ENCODE peak calls at places on chromosomes 4 and X, in nine cellular contexts. G is tibial artery, H is heart right ventricle, U is breast epithelium, A is pancreas, X is SJCRH30, V is cardiac muscle cell, T is Caco-2, K is Peyer's patch. R is an unnamed sample. For H3K9me3 and H3K4me1, the result is how much of the 10 kb centered on the place peaks cover.

GRCh38 chr4:6095023-6095817 is 77.0 kb upstream of the C4orf50 start:
- DNase-seq in V (no peak), U (no peak), X (no peak), K (no peak), H (no peak), G (no peak), A (no peak), T (no peak), R (no peak)

GRCh38 chr4:117626664-117627063 is 407.6 kb upstream of the NDST3 start:
- DNase-seq in K (no peak), A (no peak), X (no peak), G (no peak), V (no peak), H (no peak), T (no peak), U (no peak), R (no peak)

GRCh38 chr4:48635310-48635709 is 144.8 kb downstream of the FRYL start:
- DNase-seq in X (no peak), K (no peak), A (no peak), V (no peak), U (no peak), T (no peak), H (no peak), G (no peak), R (no peak)

GRCh38 chrX:83916525-83916924 is 55.6 kb downstream of the CYLC1 start:
- DNase-seq in X (peak), U (no peak), G (no peak), V (peak), T (no peak), K (no peak), H (no peak), A (no peak), R (no peak)

GRCh38 chr4:6030679-6031078 is 12.4 kb upstream of the C4orf50 start:
- DNase-seq in V (no peak), U (no peak), H (no peak), A (no peak), K (no peak), G (no peak), T (no peak), X (no peak), R (no peak)

GRCh38 chr4:64407000-64407399 is 2.2 kb downstream of the TECRL start:
- DNase-seq in H (no peak), A (no peak), T (no peak), G (no peak), U (no peak), V (peak), K (no peak), X (no peak), R (no peak)

GRCh38 chrX:19440713-19441112 is 74.6 kb downstream of the MAP3K15 start:
- DNase-seq in H (no peak), U (no peak), A (no peak), V (no peak), K (no peak), G (no peak), T (no peak), X (peak), R (no peak)

GRCh38 chr4:109079177-109079576 is 223.3 kb downstream of the COL25A1 start:
- DNase-seq in G (no peak), T (no peak), U (no peak), A (no peak), H (no peak), K (no peak), V (no peak), X (no peak), R (no peak)

GRCh38 chrX:8987672-8988250 is 46.2 kb downstream of the FAM9B start:
- DNase-seq in V (no peak), K (peak), T (peak), X (no peak), A (no peak), G (no peak), U (no peak), H (no peak), R (no peak)

GRCh38 chr4:52748432-52748831 is 2.8 kb downstream of the ERVMER34-1 start:
- DNase-seq in G (no peak), X (peak), U (no peak), V (no peak), H (no peak), K (no peak), A (no peak), T (no peak), R (no peak)

GRCh38 chrX:108307408-108308085 is 130.7 kb downstream of the COL4A6 start:
- DNase-seq in H (peak), G (peak), X (no peak), U (peak), A (no peak), V (no peak), T (peak), K (no peak), R (no peak)

GRCh38 chr4:128649575-128650205 is 159.8 kb upstream of the JADE1 start:
- DNase-seq in A (no peak), H (no peak), G (no peak), U (no peak), K (peak), X (no peak), T (peak), V (no peak), R (no peak)

GRCh38 chr4:17468638-17469221 is 43.2 kb downstream of the QDPR start:
- DNase-seq in X (peak), T (no peak), U (no peak), K (no peak), H (no peak), A (no peak), V (peak), G (no peak), R (no peak)

GRCh38 chrX:43809463-43809862 is 72.8 kb downstream of the MAOB start:
- DNase-seq in X (no peak), H (no peak), K (no peak), V (no peak), G (no peak), A (no peak), U (no peak), T (no peak), R (no peak)

GRCh38 chrX:97629597-97629985 is 745.9 kb downstream of the RPA4 start:
- DNase-seq in K (no peak), X (no peak), U (no peak), T (no peak), V (no peak), A (no peak), G (no peak), H (no peak), R (no peak)

GRCh38 chrX:40047485-40047884 is 50.3 kb downstream of the BCOR start:
- DNase-seq in H (no peak), V (no peak), X (no peak), K (no peak), T (no peak), G (no peak), A (no peak), U (no peak), R (no peak)
- H3K9me3 ChIP-seq in H (under half), V (under half), X (under half), K (under half), T (under half), G (under half), A (under half), U (half or more), R (under half)

DNA sequence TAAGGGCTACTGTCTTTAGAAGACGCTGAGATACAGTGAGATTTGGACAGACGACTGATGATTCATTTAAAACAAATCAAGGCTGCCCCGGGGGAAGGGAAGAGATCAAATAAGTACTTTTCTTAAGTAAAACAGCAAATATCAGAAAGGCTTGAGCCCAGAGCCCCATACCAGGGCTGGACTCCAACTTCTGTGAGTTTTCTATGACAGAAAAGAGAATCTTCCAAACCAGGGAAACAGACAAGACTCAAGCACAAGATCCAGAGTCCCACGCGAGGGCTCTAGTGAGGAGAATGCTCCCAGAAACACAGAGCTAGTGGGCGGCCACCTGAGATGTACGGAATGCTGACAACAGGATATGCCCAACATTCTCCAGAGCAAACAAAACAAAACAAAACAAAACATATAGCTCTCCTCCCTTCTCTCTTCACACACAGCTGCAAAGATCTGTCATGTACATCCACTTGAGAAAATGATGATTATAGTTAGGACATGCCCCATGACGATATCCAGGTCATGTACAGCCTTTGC is 13.1 kb downstream of the ACSL1 start:
- DNase-seq in H (no peak), A (no peak), U (no peak), X (no peak), T (no peak), K (no peak), G (no peak), V (no peak), R (no peak)
- H3K4me1 ChIP-seq in H (half or more), A (under half), U (under half), X (under half), T (under half), K (under half), G (under half), V (half or more), R (under half)

DNA sequence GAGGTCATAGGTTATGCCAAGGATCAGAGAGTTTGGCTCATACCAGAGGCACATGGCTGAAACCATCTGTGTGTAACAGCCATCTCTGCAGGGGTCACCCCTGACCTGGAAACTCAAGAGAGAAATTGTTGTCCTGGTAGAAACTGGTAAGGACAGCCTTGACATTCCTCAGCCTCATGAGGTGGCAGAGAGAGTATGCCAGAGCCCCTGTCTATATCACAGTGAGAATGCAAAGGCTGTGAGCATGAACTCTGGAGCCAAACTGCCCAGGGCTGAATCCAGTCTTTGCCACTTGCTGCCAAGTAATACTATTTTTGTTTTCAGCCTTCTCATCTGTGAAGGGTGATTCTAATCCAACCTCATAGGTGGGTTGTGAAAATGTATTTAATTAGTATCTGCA is 37.1 kb upstream of the CCDC149 start:
- DNase-seq in K (no peak), G (no peak), T (no peak), H (no peak), X (no peak), A (no peak), V (peak), U (no peak), R (no peak)
- H3K9me3 ChIP-seq in K (under half), G (under half), T (under half), H (under half), X (under half), A (under half), V (under half), U (under half), R (under half)

DNA sequence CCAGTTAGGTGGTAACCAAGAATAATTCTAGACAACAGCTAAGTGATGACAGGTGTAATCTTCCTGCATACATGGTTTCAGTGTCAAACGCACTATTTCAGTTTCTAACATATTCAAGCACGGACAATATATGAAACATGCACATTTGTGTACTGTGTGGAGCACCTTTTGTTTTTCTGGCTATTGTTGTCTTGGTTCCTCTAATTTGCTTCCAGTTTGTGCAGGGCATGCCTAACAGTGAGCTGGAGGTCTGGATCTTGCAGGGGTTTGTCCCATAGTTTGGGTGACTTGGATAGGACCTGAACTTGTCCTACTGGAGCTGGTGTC is 70.5 kb upstream of the TBC1D9 start:
- DNase-seq in T (no peak), G (no peak), U (no peak), H (no peak), K (no peak), X (no peak), V (no peak), A (no peak), R (no peak)
- H3K4me1 ChIP-seq in T (under half), G (under half), U (under half), H (under half), K (under half), X (under half), V (under half), A (under half), R (under half)

GRCh38 chr4:68176500-68176899 is 46.8 kb upstream of the TMPRSS11F start:
- DNase-seq in K (no peak), X (no peak), G (no peak), H (no peak), U (no peak), T (no peak), V (no peak), A (no peak), R (no peak)
- H3K9me3 ChIP-seq in K (under half), X (under half), G (under half), H (under half), U (under half), T (under half), V (under half), A (under half), R (under half)

GRCh38 chr4:140198942-140199341 is 45.0 kb upstream of the MAML3 start:
- DNase-seq in V (no peak), H (no peak), X (no peak), G (no peak), K (no peak), T (no peak), U (no peak), A (no peak), R (no peak)
- H3K4me1 ChIP-seq in V (under half), H (under half), X (under half), G (under half), K (under half), T (under half), U (under half), A (under half), R (under half)

GRCh38 chrX:73852022-73852421 is 289.0 kb downstream of the CHIC1 start:
- DNase-seq in U (no peak), V (no peak), K (no peak), X (no peak), A (no peak), T (no peak), G (no peak), H (no peak), R (no peak)

GRCh38 chrX:73850124-73851013 is 287.4 kb downstream of the CHIC1 start:
- DNase-seq in H (no peak), X (peak), V (peak), U (no peak), K (peak), T (no peak), A (peak), G (no peak), R (no peak)

GRCh38 chrX:73847991-73848390 is 285.0 kb downstream of the CHIC1 start:
- DNase-seq in K (no peak), T (no peak), U (no peak), G (no peak), V (no peak), A (no peak), X (no peak), H (no peak), R (no peak)

GRCh38 chrX:73851014-73852009 is 288.3 kb downstream of the CHIC1 start:
- DNase-seq in K (peak), V (no peak), G (no peak), T (no peak), X (no peak), H (no peak), A (peak), U (no peak), R (no peak)

GRCh38 chrX:73849054-73849453 is 286.1 kb downstream of the CHIC1 start:
- DNase-seq in A (no peak), G (no peak), T (no peak), U (no peak), H (no peak), V (no peak), X (no peak), K (no peak), R (no peak)
- H3K9me3 ChIP-seq in A (under half), G (under half), T (under half), U (under half), H (under half), V (under half), X (under half), K (under half), R (under half)

GRCh38 chr4:184473515-184474260 is 662 bp downstream of the IRF2 start:
- DNase-seq in H (peak), U (no peak), V (peak), T (peak), K (peak), A (peak), G (no peak), X (peak), R (no peak)

GRCh38 chr4:184474261-184475095 is at the start of gene IRF2:
- DNase-seq in T (peak), U (peak), V (peak), K (peak), H (peak), X (peak), G (peak), A (peak), R (peak)

GRCh38 chr4:184471872-184472539 is 2.3 kb downstream of the IRF2 start:
- DNase-seq in V (no peak), A (no peak), G (no peak), U (no peak), T (no peak), K (no peak), H (no peak), X (no peak), R (no peak)

GRCh38 chr4:184472540-184473264 is 1.6 kb downstream of the IRF2 start:
- DNase-seq in K (peak), T (peak), X (peak), U (peak), A (peak), V (peak), H (peak), G (peak), R (peak)

GRCh38 chr4:184473265-184473514 is 1.2 kb downstream of the IRF2 start:
- DNase-seq in X (no peak), H (no peak), K (no peak), T (no peak), A (peak), V (no peak), U (no peak), G (no peak), R (no peak)
- H3K4me1 ChIP-seq in X (under half), H (half or more), K (under half), T (under half), A (under half), V (under half), U (under half), G (half or more), R (under half)

DNA sequence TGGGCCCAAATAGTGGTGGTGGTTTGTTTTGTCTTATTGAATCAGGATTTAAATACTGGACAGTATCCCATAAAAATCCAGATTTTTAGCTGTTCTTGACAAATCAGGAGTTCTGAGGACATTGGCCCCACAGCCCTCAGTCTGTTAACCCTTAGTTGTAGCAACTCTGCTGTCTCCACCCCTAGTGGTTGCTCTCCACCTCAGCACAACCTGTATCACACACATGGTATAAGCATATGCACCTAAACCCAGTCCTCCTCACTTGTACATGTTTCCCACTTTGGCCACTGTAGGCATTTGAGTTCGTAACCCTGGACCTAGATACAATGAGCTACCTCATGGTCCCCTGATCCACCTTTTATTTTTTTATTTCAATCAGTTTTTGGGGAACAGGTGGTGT is 75.9 kb downstream of the MRPL1 start:
- DNase-seq in A (no peak), T (no peak), V (no peak), G (no peak), X (no peak), K (no peak), U (no peak), H (no peak), R (no peak)
- H3K9me3 ChIP-seq in A (under half), T (under half), V (under half), G (under half), X (under half), K (under half), U (under half), H (under half), R (under half)

DNA sequence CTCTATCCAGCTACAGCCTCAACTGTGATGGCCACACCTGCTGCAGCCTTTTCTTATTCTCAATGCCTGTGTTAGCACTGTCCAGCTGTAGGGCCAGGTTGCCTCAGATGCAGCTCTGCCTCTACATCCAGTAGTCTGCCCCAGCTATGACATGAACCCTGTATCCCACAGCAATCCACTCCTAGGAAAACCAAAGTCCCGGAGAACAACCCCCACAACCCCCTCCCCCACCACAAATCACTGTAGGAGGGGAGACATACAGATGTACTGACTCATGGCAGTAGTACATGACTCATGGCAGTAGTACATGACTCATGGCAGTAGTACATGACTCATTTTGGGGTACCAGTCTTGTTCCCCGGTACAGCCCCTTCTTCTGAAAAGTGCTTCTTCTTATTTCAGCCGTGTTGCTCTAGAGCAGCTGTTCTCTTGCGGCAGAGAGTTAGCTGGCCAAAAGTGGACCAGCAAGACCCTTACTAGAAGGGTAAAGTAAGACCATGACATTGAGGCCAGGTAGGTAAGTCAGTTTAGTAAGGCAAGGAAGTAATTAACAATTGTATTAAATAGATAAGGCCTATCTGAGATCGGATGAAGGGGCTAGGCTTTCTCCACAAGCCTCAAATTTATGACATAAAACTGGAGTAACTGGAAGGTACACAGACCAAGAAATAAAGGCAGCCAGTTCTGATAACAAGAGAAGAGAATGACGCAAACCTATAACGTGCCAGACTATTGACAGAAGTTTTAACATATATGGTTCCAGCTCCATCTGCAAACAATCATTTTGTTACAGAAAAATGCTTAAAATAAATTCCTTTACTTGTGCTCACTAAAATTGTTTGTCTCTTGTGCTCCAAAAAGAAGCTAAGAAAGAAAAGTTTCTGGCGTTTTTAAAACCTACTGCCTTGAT is 221.4 kb downstream of the TACR3 start:
- DNase-seq in T (no peak), U (no peak), G (no peak), A (no peak), K (no peak), H (no peak), X (peak), V (no peak), R (no peak)
- H3K4me1 ChIP-seq in T (under half), U (under half), G (under half), A (under half), K (under half), H (under half), X (under half), V (under half), R (under half)